ENCODE peak calls at places on chromosome 12, in nine cellular contexts. One of them, this sample, is unnamed.

GRCh38 chr12:130044991-130045621 is 117.2 kb upstream of the FZD10 start:
- DNase-seq in epithelial cell of proximal tubule: no peak
- DNase-seq in GM12865: no peak
- DNase-seq in bronchial epithelial cell: no peak
- DNase-seq in activated CD8-positive, alpha-beta T cell treated with anti-CD3 and anti-CD28 coated beads for 36 hours: no peak
- DNase-seq in natural killer cell: no peak
- DNase-seq in lung: no peak
- DNase-seq in right atrium auricular region: no peak
- DNase-seq in OCI-LY7: no peak
- DNase-seq in this sample: no peak

GRCh38 chr12:546265-546919 is 86.7 kb downstream of the B4GALNT3 start:
- DNase-seq in epithelial cell of proximal tubule: no peak
- DNase-seq in GM12865: no peak
- DNase-seq in bronchial epithelial cell: no peak
- DNase-seq in activated CD8-positive, alpha-beta T cell treated with anti-CD3 and anti-CD28 coated beads for 36 hours: no peak
- DNase-seq in natural killer cell: no peak
- DNase-seq in lung: no peak
- DNase-seq in right atrium auricular region: no peak
- DNase-seq in OCI-LY7: no peak
- DNase-seq in this sample: no peak

GRCh38 chr12:123094349-123095073 is 56.4 kb downstream of the PITPNM2 start:
- DNase-seq in epithelial cell of proximal tubule: no peak
- DNase-seq in GM12865: no peak
- DNase-seq in bronchial epithelial cell: peak; percentile 45
- DNase-seq in activated CD8-positive, alpha-beta T cell treated with anti-CD3 and anti-CD28 coated beads for 36 hours: no peak
- DNase-seq in natural killer cell: no peak
- DNase-seq in lung: no peak
- DNase-seq in right atrium auricular region: no peak
- DNase-seq in OCI-LY7: no peak
- DNase-seq in this sample: no peak

GRCh38 chr12:2960432-2960956 is 1.3 kb downstream of the TEAD4 start:
- DNase-seq in epithelial cell of proximal tubule: peak; percentile 4
- DNase-seq in GM12865: peak; percentile 13
- DNase-seq in bronchial epithelial cell: peak; percentile 41
- DNase-seq in activated CD8-positive, alpha-beta T cell treated with anti-CD3 and anti-CD28 coated beads for 36 hours: peak; percentile 58
- DNase-seq in natural killer cell: no peak
- DNase-seq in lung: no peak
- DNase-seq in right atrium auricular region: no peak
- DNase-seq in OCI-LY7: no peak
- DNase-seq in this sample: peak; percentile 53

GRCh38 chr12:123289911-123290310 is 18.3 kb upstream of the CDK2AP1 start:
- DNase-seq in epithelial cell of proximal tubule: no peak
- DNase-seq in GM12865: no peak
- DNase-seq in bronchial epithelial cell: no peak
- DNase-seq in activated CD8-positive, alpha-beta T cell treated with anti-CD3 and anti-CD28 coated beads for 36 hours: no peak
- DNase-seq in natural killer cell: no peak
- DNase-seq in lung: no peak
- DNase-seq in right atrium auricular region: no peak
- DNase-seq in OCI-LY7: no peak
- DNase-seq in this sample: no peak

GRCh38 chr12:86196465-86196864 is 59.7 kb downstream of the MGAT4C start:
- DNase-seq in epithelial cell of proximal tubule: no peak
- DNase-seq in GM12865: no peak
- DNase-seq in bronchial epithelial cell: no peak
- DNase-seq in activated CD8-positive, alpha-beta T cell treated with anti-CD3 and anti-CD28 coated beads for 36 hours: no peak
- DNase-seq in natural killer cell: no peak
- DNase-seq in lung: no peak
- DNase-seq in right atrium auricular region: no peak
- DNase-seq in OCI-LY7: no peak
- DNase-seq in this sample: no peak

GRCh38 chr12:84877340-84877739 is 35.3 kb downstream of the SLC6A15 start:
- DNase-seq in epithelial cell of proximal tubule: no peak
- DNase-seq in GM12865: no peak
- DNase-seq in bronchial epithelial cell: no peak
- DNase-seq in activated CD8-positive, alpha-beta T cell treated with anti-CD3 and anti-CD28 coated beads for 36 hours: no peak
- DNase-seq in natural killer cell: no peak
- DNase-seq in lung: no peak
- DNase-seq in right atrium auricular region: no peak
- DNase-seq in OCI-LY7: no peak
- DNase-seq in this sample: no peak

GRCh38 chr12:14769837-14770494 is 33.3 kb downstream of the WBP11 start:
- DNase-seq in epithelial cell of proximal tubule: no peak
- DNase-seq in GM12865: peak; percentile 97
- DNase-seq in bronchial epithelial cell: peak; percentile 73
- DNase-seq in activated CD8-positive, alpha-beta T cell treated with anti-CD3 and anti-CD28 coated beads for 36 hours: peak; percentile 94
- DNase-seq in natural killer cell: peak; percentile 89
- DNase-seq in lung: peak; percentile 89
- DNase-seq in right atrium auricular region: peak; percentile 85
- DNase-seq in OCI-LY7: peak; percentile 95
- DNase-seq in this sample: peak; percentile 74

GRCh38 chr12:124764870-124765570 is 98.6 kb downstream of the SCARB1 start:
- DNase-seq in epithelial cell of proximal tubule: peak; percentile 80
- DNase-seq in GM12865: no peak
- DNase-seq in bronchial epithelial cell: no peak
- DNase-seq in activated CD8-positive, alpha-beta T cell treated with anti-CD3 and anti-CD28 coated beads for 36 hours: no peak
- DNase-seq in natural killer cell: no peak
- DNase-seq in lung: no peak
- DNase-seq in right atrium auricular region: no peak
- DNase-seq in OCI-LY7: no peak
- DNase-seq in this sample: no peak

GRCh38 chr12:81974762-81975161 is 215.6 kb upstream of the PPFIA2 start:
- DNase-seq in epithelial cell of proximal tubule: no peak
- DNase-seq in GM12865: no peak
- DNase-seq in bronchial epithelial cell: no peak
- DNase-seq in activated CD8-positive, alpha-beta T cell treated with anti-CD3 and anti-CD28 coated beads for 36 hours: no peak
- DNase-seq in natural killer cell: no peak
- DNase-seq in lung: no peak
- DNase-seq in right atrium auricular region: no peak
- DNase-seq in OCI-LY7: no peak
- DNase-seq in this sample: no peak

GRCh38 chr12:111753144-111753881 is 13.4 kb upstream of the ALDH2 start:
- DNase-seq in epithelial cell of proximal tubule: no peak
- DNase-seq in GM12865: peak; percentile 61
- DNase-seq in bronchial epithelial cell: peak; percentile 47
- DNase-seq in activated CD8-positive, alpha-beta T cell treated with anti-CD3 and anti-CD28 coated beads for 36 hours: no peak
- DNase-seq in natural killer cell: no peak
- DNase-seq in lung: peak; percentile 59
- DNase-seq in right atrium auricular region: peak; percentile 73
- DNase-seq in OCI-LY7: peak; percentile 51
- DNase-seq in this sample: peak; percentile 75

GRCh38 chr12:93530358-93530757 is 42.1 kb upstream of the SOCS2 start:
- DNase-seq in epithelial cell of proximal tubule: no peak
- DNase-seq in GM12865: no peak
- DNase-seq in bronchial epithelial cell: peak; percentile 15
- DNase-seq in activated CD8-positive, alpha-beta T cell treated with anti-CD3 and anti-CD28 coated beads for 36 hours: no peak
- DNase-seq in natural killer cell: no peak
- DNase-seq in lung: no peak
- DNase-seq in right atrium auricular region: no peak
- DNase-seq in OCI-LY7: no peak
- DNase-seq in this sample: no peak

GRCh38 chr12:94644141-94644575 is 6.2 kb downstream of the TMCC3 start:
- DNase-seq in epithelial cell of proximal tubule: no peak
- DNase-seq in GM12865: peak; percentile 52
- DNase-seq in bronchial epithelial cell: peak; percentile 94
- DNase-seq in activated CD8-positive, alpha-beta T cell treated with anti-CD3 and anti-CD28 coated beads for 36 hours: peak; percentile 28
- DNase-seq in natural killer cell: peak; percentile 31
- DNase-seq in lung: no peak
- DNase-seq in right atrium auricular region: no peak
- DNase-seq in OCI-LY7: peak; percentile 41
- DNase-seq in this sample: no peak

GRCh38 chr12:6869049-6870021 is 2.0 kb downstream of the TPI1 start:
- DNase-seq in epithelial cell of proximal tubule: no peak
- DNase-seq in GM12865: peak; percentile 85
- DNase-seq in bronchial epithelial cell: peak; percentile 61
- DNase-seq in activated CD8-positive, alpha-beta T cell treated with anti-CD3 and anti-CD28 coated beads for 36 hours: peak; percentile 91
- DNase-seq in natural killer cell: peak; percentile 81
- DNase-seq in lung: peak; percentile 89
- DNase-seq in right atrium auricular region: peak; percentile 86
- DNase-seq in OCI-LY7: peak; percentile 85
- DNase-seq in this sample: peak; percentile 72

GRCh38 chr12:130097798-130098255 is 64.4 kb upstream of the FZD10 start:
- DNase-seq in epithelial cell of proximal tubule: no peak
- DNase-seq in GM12865: no peak
- DNase-seq in bronchial epithelial cell: peak; percentile 98
- DNase-seq in activated CD8-positive, alpha-beta T cell treated with anti-CD3 and anti-CD28 coated beads for 36 hours: no peak
- DNase-seq in natural killer cell: no peak
- DNase-seq in lung: no peak
- DNase-seq in right atrium auricular region: no peak
- DNase-seq in OCI-LY7: no peak
- DNase-seq in this sample: no peak

GRCh38 chr12:1781770-1782169 is 38.6 kb upstream of the LRTM2 start:
- DNase-seq in epithelial cell of proximal tubule: no peak
- DNase-seq in GM12865: no peak
- DNase-seq in bronchial epithelial cell: no peak
- DNase-seq in activated CD8-positive, alpha-beta T cell treated with anti-CD3 and anti-CD28 coated beads for 36 hours: no peak
- DNase-seq in natural killer cell: no peak
- DNase-seq in lung: no peak
- DNase-seq in right atrium auricular region: no peak
- DNase-seq in OCI-LY7: no peak
- DNase-seq in this sample: no peak

GRCh38 chr12:33672879-33673577 is 233.4 kb upstream of the SYT10 start:
- DNase-seq in epithelial cell of proximal tubule: no peak
- DNase-seq in GM12865: no peak
- DNase-seq in bronchial epithelial cell: no peak
- DNase-seq in activated CD8-positive, alpha-beta T cell treated with anti-CD3 and anti-CD28 coated beads for 36 hours: no peak
- DNase-seq in natural killer cell: no peak
- DNase-seq in lung: no peak
- DNase-seq in right atrium auricular region: no peak
- DNase-seq in OCI-LY7: no peak
- DNase-seq in this sample: no peak

GRCh38 chr12:54956322-54956721 is 28.2 kb downstream of the TESPA1 start:
- DNase-seq in epithelial cell of proximal tubule: no peak
- DNase-seq in GM12865: no peak
- DNase-seq in bronchial epithelial cell: no peak
- DNase-seq in activated CD8-positive, alpha-beta T cell treated with anti-CD3 and anti-CD28 coated beads for 36 hours: peak; percentile 19
- DNase-seq in natural killer cell: no peak
- DNase-seq in lung: no peak
- DNase-seq in right atrium auricular region: no peak
- DNase-seq in OCI-LY7: no peak
- DNase-seq in this sample: no peak

GRCh38 chr12:1629338-1630080 is 478 bp downstream of the WNT5B start:
- DNase-seq in epithelial cell of proximal tubule: no peak
- DNase-seq in GM12865: no peak
- DNase-seq in bronchial epithelial cell: no peak
- DNase-seq in activated CD8-positive, alpha-beta T cell treated with anti-CD3 and anti-CD28 coated beads for 36 hours: peak; percentile 28
- DNase-seq in natural killer cell: no peak
- DNase-seq in lung: no peak
- DNase-seq in right atrium auricular region: no peak
- DNase-seq in OCI-LY7: peak; percentile 60
- DNase-seq in this sample: peak; percentile 54

GRCh38 chr12:26196424-26196722 is 1.0 kb downstream of the SSPN start:
- DNase-seq in epithelial cell of proximal tubule: no peak
- DNase-seq in GM12865: no peak
- DNase-seq in bronchial epithelial cell: no peak
- DNase-seq in activated CD8-positive, alpha-beta T cell treated with anti-CD3 and anti-CD28 coated beads for 36 hours: no peak
- DNase-seq in natural killer cell: no peak
- DNase-seq in lung: no peak
- DNase-seq in right atrium auricular region: no peak
- DNase-seq in OCI-LY7: no peak
- DNase-seq in this sample: no peak

GRCh38 chr12:115378296-115378695 is 694.3 kb upstream of the TBX3 start:
- DNase-seq in epithelial cell of proximal tubule: no peak
- DNase-seq in GM12865: no peak
- DNase-seq in bronchial epithelial cell: no peak
- DNase-seq in activated CD8-positive, alpha-beta T cell treated with anti-CD3 and anti-CD28 coated beads for 36 hours: no peak
- DNase-seq in natural killer cell: no peak
- DNase-seq in lung: no peak
- DNase-seq in right atrium auricular region: no peak
- DNase-seq in OCI-LY7: no peak
- DNase-seq in this sample: no peak

GRCh38 chr12:12358528-12358927 is 1.6 kb downstream of the BORCS5 start:
- DNase-seq in epithelial cell of proximal tubule: no peak
- DNase-seq in GM12865: peak; percentile 49
- DNase-seq in bronchial epithelial cell: no peak
- DNase-seq in activated CD8-positive, alpha-beta T cell treated with anti-CD3 and anti-CD28 coated beads for 36 hours: no peak
- DNase-seq in natural killer cell: no peak
- DNase-seq in lung: no peak
- DNase-seq in right atrium auricular region: no peak
- DNase-seq in OCI-LY7: peak; percentile 33
- DNase-seq in this sample: no peak

GRCh38 chr12:121709478-121709890 is 3.1 kb upstream of the TMEM120B start:
- DNase-seq in epithelial cell of proximal tubule: peak; percentile 64
- DNase-seq in GM12865: no peak
- DNase-seq in bronchial epithelial cell: peak; percentile 87
- DNase-seq in activated CD8-positive, alpha-beta T cell treated with anti-CD3 and anti-CD28 coated beads for 36 hours: no peak
- DNase-seq in natural killer cell: no peak
- DNase-seq in lung: peak; percentile 41
- DNase-seq in right atrium auricular region: no peak
- DNase-seq in OCI-LY7: no peak
- DNase-seq in this sample: no peak
- TF ChIP-seq CTCF in epithelial cell of proximal tubule: peak; percentile 14
- TF ChIP-seq CTCF in GM12865: no peak
- TF ChIP-seq CTCF in bronchial epithelial cell: peak; percentile 16
- TF ChIP-seq CTCF in activated CD8-positive, alpha-beta T cell treated with anti-CD3 and anti-CD28 coated beads for 36 hours: no peak
- TF ChIP-seq CTCF in natural killer cell: no peak
- TF ChIP-seq CTCF in lung: no peak
- TF ChIP-seq CTCF in right atrium auricular region: no peak
- TF ChIP-seq CTCF in OCI-LY7: no peak
- TF ChIP-seq CTCF in this sample: no peak

DNA sequence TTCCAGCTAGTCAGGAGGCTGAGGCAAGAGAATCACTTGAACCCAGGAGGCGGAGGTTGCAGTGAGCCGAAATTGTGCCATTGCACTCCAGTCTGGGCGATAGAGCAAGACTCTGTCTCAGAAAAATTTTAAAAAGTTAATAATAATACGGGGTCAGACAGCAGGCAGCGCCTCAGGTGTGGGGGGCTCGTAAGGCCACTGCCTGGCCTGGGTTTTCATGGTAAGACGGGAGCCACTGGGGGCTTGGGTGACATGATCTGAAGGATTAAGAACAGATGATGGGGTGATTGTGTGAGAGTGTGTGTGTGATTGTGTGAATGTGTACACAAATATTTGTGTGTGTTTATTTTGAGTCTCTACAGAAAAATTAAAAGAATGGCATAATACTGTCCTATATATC is 23.6 kb downstream of the BCL7A start:
- DNase-seq in epithelial cell of proximal tubule: no peak
- DNase-seq in GM12865: no peak
- DNase-seq in bronchial epithelial cell: no peak
- DNase-seq in activated CD8-positive, alpha-beta T cell treated with anti-CD3 and anti-CD28 coated beads for 36 hours: no peak
- DNase-seq in natural killer cell: no peak
- DNase-seq in lung: no peak
- DNase-seq in right atrium auricular region: no peak
- DNase-seq in OCI-LY7: no peak
- DNase-seq in this sample: no peak
- TF ChIP-seq CTCF in epithelial cell of proximal tubule: no peak
- TF ChIP-seq CTCF in GM12865: no peak
- TF ChIP-seq CTCF in bronchial epithelial cell: no peak
- TF ChIP-seq CTCF in activated CD8-positive, alpha-beta T cell treated with anti-CD3 and anti-CD28 coated beads for 36 hours: no peak
- TF ChIP-seq CTCF in natural killer cell: no peak
- TF ChIP-seq CTCF in lung: no peak
- TF ChIP-seq CTCF in right atrium auricular region: no peak
- TF ChIP-seq CTCF in OCI-LY7: no peak
- TF ChIP-seq CTCF in this sample: no peak

GRCh38 chr12:107014050-107014449 is 27.1 kb upstream of the MTERF2 start:
- DNase-seq in epithelial cell of proximal tubule: no peak
- DNase-seq in GM12865: peak; percentile 35
- DNase-seq in bronchial epithelial cell: peak; percentile 88
- DNase-seq in activated CD8-positive, alpha-beta T cell treated with anti-CD3 and anti-CD28 coated beads for 36 hours: no peak
- DNase-seq in natural killer cell: no peak
- DNase-seq in lung: no peak
- DNase-seq in right atrium auricular region: no peak
- DNase-seq in OCI-LY7: peak; percentile 18
- DNase-seq in this sample: no peak
- TF ChIP-seq CTCF in epithelial cell of proximal tubule: peak; percentile 42
- TF ChIP-seq CTCF in GM12865: no peak
- TF ChIP-seq CTCF in bronchial epithelial cell: peak; percentile 46
- TF ChIP-seq CTCF in activated CD8-positive, alpha-beta T cell treated with anti-CD3 and anti-CD28 coated beads for 36 hours: no peak
- TF ChIP-seq CTCF in natural killer cell: no peak
- TF ChIP-seq CTCF in lung: peak; percentile 4
- TF ChIP-seq CTCF in right atrium auricular region: no peak
- TF ChIP-seq CTCF in OCI-LY7: peak; percentile 31
- TF ChIP-seq CTCF in this sample: no peak

GRCh38 chr12:30323008-30323407 is 372.7 kb downstream of the IPO8 start:
- DNase-seq in epithelial cell of proximal tubule: no peak
- DNase-seq in GM12865: no peak
- DNase-seq in bronchial epithelial cell: no peak
- DNase-seq in activated CD8-positive, alpha-beta T cell treated with anti-CD3 and anti-CD28 coated beads for 36 hours: no peak
- DNase-seq in natural killer cell: no peak
- DNase-seq in lung: no peak
- DNase-seq in right atrium auricular region: no peak
- DNase-seq in OCI-LY7: no peak
- DNase-seq in this sample: no peak
- TF ChIP-seq CTCF in epithelial cell of proximal tubule: no peak
- TF ChIP-seq CTCF in GM12865: no peak
- TF ChIP-seq CTCF in bronchial epithelial cell: no peak
- TF ChIP-seq CTCF in activated CD8-positive, alpha-beta T cell treated with anti-CD3 and anti-CD28 coated beads for 36 hours: no peak
- TF ChIP-seq CTCF in natural killer cell: no peak
- TF ChIP-seq CTCF in lung: no peak
- TF ChIP-seq CTCF in right atrium auricular region: no peak
- TF ChIP-seq CTCF in OCI-LY7: no peak
- TF ChIP-seq CTCF in this sample: no peak